ENCODE peak calls at places on chromosomes 2 and 18, in nine cellular contexts. Q is breast epithelium, U is tibial artery, Y is SK-N-SH, D is fibroblast of lung, P is sigmoid colon, C is WERI-Rb-1, T is DND-41, H is body of pancreas. M is an unnamed sample. For H3K27me3, the result is how much of the 10 kb centered on the place peaks cover.

GRCh38 chr2:143157001-143157798 is 28.0 kb downstream of the ARHGAP15 start:
- DNase-seq in Q (no peak), U (no peak), Y (no peak), D (no peak), P (no peak), C (no peak), T (no peak), H (no peak), M (no peak)

GRCh38 chr2:176188969-176189665 is 649 bp downstream of the HOXD1 start:
- DNase-seq in Q (no peak), U (no peak), Y (no peak), D (no peak), P (no peak), C (no peak), T (no peak), H (no peak), M (peak)

GRCh38 chr2:85951351-85952067 is 62.7 kb upstream of the ST3GAL5 start:
- DNase-seq in Q (no peak), U (no peak), Y (no peak), D (no peak), P (no peak), C (no peak), T (no peak), H (no peak), M (no peak)

GRCh38 chr2:42100696-42101585 is 53.1 kb downstream of the PKDCC start:
- DNase-seq in Q (peak), U (peak), Y (no peak), D (peak), P (peak), C (no peak), T (no peak), H (peak), M (peak)

GRCh38 chr18:48948112-48949050 is 2.4 kb downstream of the SMAD7 start:
- DNase-seq in Q (no peak), U (no peak), Y (peak), D (peak), P (peak), C (peak), T (peak), H (peak), M (peak)

GRCh38 chr18:7177131-7177744 is 53.7 kb upstream of the LRRC30 start:
- DNase-seq in Q (peak), U (no peak), Y (peak), D (peak), P (peak), C (peak), T (no peak), H (peak), M (peak)

GRCh38 chr2:231300020-231300721 is 95.3 kb upstream of the B3GNT7 start:
- DNase-seq in Q (no peak), U (no peak), Y (no peak), D (no peak), P (no peak), C (no peak), T (no peak), H (peak), M (no peak)

GRCh38 chr18:62850619-62851306 is 135.4 kb downstream of the PHLPP1 start:
- DNase-seq in Q (no peak), U (no peak), Y (no peak), D (peak), P (no peak), C (no peak), T (no peak), H (no peak), M (no peak)

GRCh38 chr2:85735691-85736090 is 18.1 kb upstream of the ATOH8 start:
- DNase-seq in Q (no peak), U (no peak), Y (no peak), D (no peak), P (no peak), C (no peak), T (no peak), H (no peak), M (no peak)

GRCh38 chr2:191693778-191694177 is 15.8 kb downstream of the NABP1 start:
- DNase-seq in Q (no peak), U (no peak), Y (no peak), D (no peak), P (no peak), C (no peak), T (no peak), H (no peak), M (no peak)

GRCh38 chr18:30679285-30679930 is 363.1 kb downstream of the DSC3 start:
- DNase-seq in Q (no peak), U (no peak), Y (no peak), D (no peak), P (no peak), C (no peak), T (no peak), H (no peak), M (no peak)

GRCh38 chr18:79935925-79936324 is 15.5 kb downstream of the SLC66A2 start:
- DNase-seq in Q (no peak), U (peak), Y (no peak), D (no peak), P (peak), C (no peak), T (no peak), H (no peak), M (no peak)

GRCh38 chr2:42984617-42985016 is 192.2 kb upstream of the HAAO start:
- DNase-seq in Q (no peak), U (no peak), Y (peak), D (no peak), P (no peak), C (no peak), T (no peak), H (no peak), M (no peak)

GRCh38 chr18:79384834-79385233 is 10.9 kb upstream of the NFATC1 start:
- DNase-seq in Q (no peak), U (no peak), Y (peak), D (no peak), P (no peak), C (no peak), T (no peak), H (no peak), M (peak)

GRCh38 chr2:235116885-235117492 is 165.2 kb downstream of the SH3BP4 start:
- DNase-seq in Q (no peak), U (no peak), Y (peak), D (peak), P (no peak), C (no peak), T (no peak), H (no peak), M (no peak)

GRCh38 chr18:22822024-22822423 is 111.1 kb upstream of the RBBP8 start:
- DNase-seq in Q (peak), U (no peak), Y (no peak), D (peak), P (no peak), C (no peak), T (no peak), H (no peak), M (peak)

GRCh38 chr2:28394331-28394877 is 1.7 kb downstream of the FOSL2 start:
- DNase-seq in Q (peak), U (peak), Y (no peak), D (peak), P (peak), C (no peak), T (no peak), H (peak), M (no peak)

GRCh38 chr18:79574938-79575525 is 104.6 kb upstream of the CTDP1 start:
- DNase-seq in Q (no peak), U (peak), Y (no peak), D (no peak), P (peak), C (peak), T (peak), H (no peak), M (no peak)

GRCh38 chr2:99654419-99654818 is 164.6 kb upstream of the REV1 start:
- DNase-seq in Q (no peak), U (no peak), Y (no peak), D (peak), P (no peak), C (no peak), T (no peak), H (no peak), M (no peak)
- H3K27me3 ChIP-seq in Q (under half), U (under half), Y (under half), D (under half), P (under half), C (under half), T (under half), H (under half), M (under half)

DNA sequence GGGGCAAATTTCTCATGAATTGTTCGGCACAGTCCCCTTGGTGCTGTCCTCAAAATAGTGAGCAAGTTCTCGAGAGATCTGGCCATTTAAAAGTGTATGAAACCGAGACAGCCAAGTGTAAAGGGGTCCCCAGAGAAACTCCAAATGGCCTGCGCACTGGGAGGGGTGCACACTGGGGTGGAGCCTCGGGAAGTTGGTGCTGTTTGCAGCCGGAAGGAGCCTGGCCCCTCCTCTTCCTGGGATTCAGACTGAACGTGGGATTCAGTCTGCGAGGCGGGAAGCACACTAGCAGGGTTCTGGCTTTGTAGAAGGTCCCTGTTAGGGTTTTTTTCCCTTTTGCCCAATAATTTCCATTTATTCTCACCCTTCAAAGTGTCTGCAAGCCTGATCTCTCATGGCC is 48.8 kb downstream of the RABL2A start:
- DNase-seq in Q (no peak), U (no peak), Y (no peak), D (no peak), P (no peak), C (no peak), T (no peak), H (no peak), M (no peak)
- H3K27me3 ChIP-seq in Q (under half), U (under half), Y (under half), D (under half), P (under half), C (under half), T (under half), H (under half), M (under half)

DNA sequence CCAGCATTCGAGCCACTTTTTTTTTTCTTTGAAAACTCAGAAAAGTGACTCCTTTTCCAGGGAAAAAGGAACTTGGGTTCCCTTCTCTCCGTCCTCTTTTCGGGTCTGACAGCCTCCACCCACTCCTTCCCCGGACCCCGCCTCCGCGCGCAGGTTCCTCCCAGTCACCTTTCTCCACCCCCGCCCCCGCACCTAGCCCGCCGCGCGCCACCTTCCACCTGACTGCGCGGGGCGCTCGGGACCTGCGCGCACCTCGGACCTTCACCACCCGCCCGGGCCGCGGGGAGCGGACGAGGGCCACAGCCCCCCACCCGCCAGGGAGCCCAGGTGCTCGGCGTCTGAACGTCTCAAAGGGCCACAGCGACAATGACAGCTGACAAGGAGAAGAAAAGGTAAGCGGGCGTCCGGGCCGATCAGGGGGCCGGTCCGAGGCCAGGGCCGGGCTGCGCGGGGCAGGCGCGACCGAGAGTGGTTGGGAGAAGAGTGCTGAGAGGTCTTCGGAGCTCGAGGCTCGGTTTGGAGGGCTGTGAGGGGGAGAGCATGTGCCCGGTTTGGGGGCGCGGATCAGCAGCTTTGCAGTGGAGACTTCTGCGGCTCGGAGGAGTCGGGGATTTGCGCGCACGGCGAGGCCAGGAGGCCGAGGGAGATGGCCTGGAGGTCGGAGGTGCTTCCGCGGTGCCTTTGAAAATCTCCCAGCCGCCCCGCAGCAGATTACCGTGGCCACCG is 502 bp downstream of the EPAS1 start:
- DNase-seq in Q (peak), U (peak), Y (peak), D (no peak), P (peak), C (peak), T (peak), H (peak), M (peak)
- H3K27me3 ChIP-seq in Q (under half), U (under half), Y (under half), D (under half), P (under half), C (under half), T (under half), H (under half), M (half or more)

GRCh38 chr2:218882463-218882821 is 1.8 kb downstream of the WNT10A start:
- DNase-seq in Q (no peak), U (no peak), Y (no peak), D (no peak), P (no peak), C (no peak), T (no peak), H (no peak), M (no peak)
- H3K27me3 ChIP-seq in Q (under half), U (under half), Y (under half), D (half or more), P (under half), C (under half), T (under half), H (under half), M (half or more)

GRCh38 chr2:177711472-177712276 is 319.1 kb downstream of the AGPS start:
- DNase-seq in Q (no peak), U (no peak), Y (no peak), D (no peak), P (no peak), C (no peak), T (no peak), H (no peak), M (no peak)
- H3K27me3 ChIP-seq in Q (under half), U (under half), Y (under half), D (under half), P (under half), C (under half), T (under half), H (under half), M (under half)

GRCh38 chr2:242052421-242052820 is 182.9 kb downstream of the RTP5 start:
- DNase-seq in Q (no peak), U (no peak), Y (no peak), D (no peak), P (no peak), C (no peak), T (no peak), H (no peak), M (no peak)
- H3K27me3 ChIP-seq in Q (under half), U (under half), Y (under half), D (under half), P (under half), C (under half), T (under half), H (under half), M (under half)

GRCh38 chr2:170816499-170817246 is at the start of gene GAD1:
- DNase-seq in Q (no peak), U (peak), Y (peak), D (peak), P (peak), C (peak), T (no peak), H (peak), M (peak)

GRCh38 chr2:170817247-170817998 is 736 bp downstream of the GAD1 start:
- DNase-seq in Q (no peak), U (no peak), Y (peak), D (peak), P (no peak), C (peak), T (no peak), H (no peak), M (peak)

GRCh38 chr2:170814551-170815245 is 2.0 kb upstream of the GAD1 start:
- DNase-seq in Q (no peak), U (no peak), Y (no peak), D (no peak), P (no peak), C (no peak), T (no peak), H (no peak), M (peak)

GRCh38 chr2:170815311-170815710 is 1.4 kb upstream of the GAD1 start:
- DNase-seq in Q (no peak), U (no peak), Y (no peak), D (no peak), P (no peak), C (no peak), T (no peak), H (no peak), M (no peak)

GRCh38 chr2:170815746-170816498 is 765 bp upstream of the GAD1 start:
- DNase-seq in Q (no peak), U (peak), Y (peak), D (peak), P (no peak), C (peak), T (peak), H (peak), M (peak)
- H3K27me3 ChIP-seq in Q (under half), U (under half), Y (half or more), D (half or more), P (half or more), C (under half), T (under half), H (half or more), M (half or more)

DNA sequence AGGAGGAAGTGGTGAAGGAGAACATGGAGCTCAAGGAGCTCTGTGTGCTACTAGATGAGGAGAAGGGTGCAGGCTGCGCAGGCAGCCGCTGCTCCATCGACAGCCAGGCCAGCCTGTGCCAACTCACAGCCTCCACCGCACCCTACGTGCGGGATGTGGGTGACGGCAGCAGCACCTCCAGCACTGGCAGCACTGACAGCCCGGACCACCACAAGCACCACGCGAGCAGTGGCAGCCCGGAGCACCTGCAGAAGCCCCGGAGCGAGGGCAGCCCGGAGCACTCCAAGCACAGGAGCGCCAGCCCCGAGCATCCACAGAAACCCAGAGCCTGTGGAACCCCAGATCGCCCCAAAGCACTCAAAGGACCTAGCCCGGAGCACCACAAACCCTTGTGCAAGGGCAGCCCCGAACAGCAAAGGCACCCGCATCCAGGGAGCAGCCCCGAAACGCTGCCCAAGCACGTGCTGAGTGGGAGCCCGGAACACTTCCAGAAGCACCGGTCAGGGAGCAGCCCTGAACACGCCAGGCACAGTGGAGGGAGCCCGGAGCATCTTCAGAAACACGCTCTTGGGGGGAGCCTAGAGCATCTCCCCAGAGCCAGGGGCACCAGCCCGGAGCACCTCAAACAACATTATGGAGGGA is 9.0 kb downstream of the CCDC85A start:
- DNase-seq in Q (no peak), U (no peak), Y (no peak), D (no peak), P (no peak), C (no peak), T (no peak), H (no peak), M (no peak)
- H3K27me3 ChIP-seq in Q (under half), U (under half), Y (under half), D (under half), P (under half), C (under half), T (under half), H (under half), M (under half)

DNA sequence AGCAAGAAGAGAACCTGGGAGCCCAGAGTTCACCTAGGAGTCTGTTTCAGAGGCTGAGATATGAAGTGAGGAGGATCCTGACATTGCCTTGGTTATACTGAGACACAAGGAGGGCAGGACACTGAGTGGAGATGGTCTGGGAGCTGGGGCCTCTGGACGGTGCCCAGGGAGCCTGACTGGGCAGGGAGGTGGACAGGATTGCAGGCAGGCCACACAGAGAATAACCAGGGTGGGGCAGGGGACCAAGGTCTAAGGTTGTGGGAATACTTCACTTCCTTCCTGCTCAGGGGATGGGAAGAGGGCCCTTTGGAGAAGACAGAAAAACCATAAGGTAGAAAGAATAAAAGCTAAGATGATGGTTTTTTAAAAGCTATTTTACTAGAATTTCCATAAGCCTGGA is 18.7 kb downstream of the EDAR start:
- DNase-seq in Q (no peak), U (peak), Y (no peak), D (no peak), P (no peak), C (no peak), T (no peak), H (no peak), M (no peak)
- H3K27me3 ChIP-seq in Q (under half), U (under half), Y (under half), D (under half), P (under half), C (under half), T (under half), H (under half), M (under half)